ENCODE peak calls at places on chromosomes 11 and 22, in seven cellular contexts. J is naive B cell, V is esophagus squamous epithelium, M is RPMI7951, A is endothelial cell, K is sciatic nerve, C is choroid plexus epithelial cell. N is an unnamed sample.

GRCh38 chr11:65224939-65225283 is 36.9 kb upstream of the POLA2 start:
- DNase-seq in A (no peak), V (no peak), J (no peak), K (no peak), C (peak), M (peak), N (no peak)

GRCh38 chr11:5689551-5689983 is at the start of gene TRIM22:
- DNase-seq in J (peak), V (no peak), C (peak), K (peak), A (no peak), M (peak), N (peak)

GRCh38 chr11:116500002-116500832 is 272.6 kb downstream of the BUD13 start:
- DNase-seq in M (no peak), C (no peak), J (no peak), V (no peak), K (no peak), A (no peak), N (no peak)

GRCh38 chr11:88345408-88345807 is 7.9 kb upstream of the CTSC start:
- DNase-seq in K (no peak), A (no peak), V (no peak), M (peak), C (peak), J (no peak), N (no peak)

GRCh38 chr11:68026391-68027105 is 3.9 kb upstream of the NDUFS8 start:
- DNase-seq in C (no peak), M (no peak), V (no peak), K (no peak), J (no peak), A (no peak), N (no peak)

GRCh38 chr11:111310088-111310487 is 11.7 kb downstream of the POU2AF3 start:
- DNase-seq in J (no peak), A (no peak), K (no peak), C (no peak), M (no peak), V (no peak), N (no peak)

GRCh38 chr11:26522912-26523610 is 49.0 kb downstream of the MUC15 start:
- DNase-seq in A (no peak), K (no peak), V (no peak), J (no peak), C (peak), M (peak), N (no peak)

GRCh38 chr22:28424427-28425080 is 255.1 kb downstream of the TTC28 start:
- DNase-seq in K (no peak), J (no peak), V (no peak), A (no peak), C (peak), M (no peak), N (no peak)

GRCh38 chr11:42552786-42553185 is 759.0 kb upstream of the API5 start:
- DNase-seq in V (no peak), A (no peak), C (no peak), M (no peak), K (no peak), J (no peak), N (no peak)

GRCh38 chr11:111382451-111382850 is 3.4 kb upstream of the POU2AF1 start:
- DNase-seq in M (no peak), K (no peak), A (no peak), C (no peak), J (peak), V (no peak), N (no peak)

GRCh38 chr22:39662677-39663034 is 92.1 kb downstream of the CACNA1I start:
- DNase-seq in M (no peak), K (no peak), J (no peak), A (no peak), C (no peak), V (no peak), N (no peak)

GRCh38 chr22:43919106-43919965 is 4.3 kb upstream of the PNPLA3 start:
- DNase-seq in V (no peak), K (no peak), C (peak), J (no peak), M (peak), A (no peak), N (no peak)

N was measured in C1 segment of cervical spinal cord.